ENCODE peak calls at places on chromosome 7, in five cellular contexts. Z is A549, A is K562, M is SK-N-SH, C is GM12878. B is an unnamed sample.

GRCh38 chr7:130758429-130759056 is 24.5 kb upstream of the KLF14 start:
- DNase-seq in Z (peak; percentile 41), A (peak; percentile 63), C (no peak), M (peak; percentile 56), B (peak; percentile 69)

GRCh38 chr7:82141427-82141826 is 302.1 kb downstream of the CACNA2D1 start:
- DNase-seq in M (no peak), Z (no peak), A (no peak), C (no peak), B (peak; percentile 70)

GRCh38 chr7:42734568-42734967 is 177.3 kb downstream of the C7orf25 start:
- DNase-seq in Z (no peak), A (no peak), M (no peak), C (no peak), B (peak; percentile 1)

GRCh38 chr7:106765727-106766355 is 99.2 kb upstream of the PIK3CG start:
- DNase-seq in A (no peak), M (no peak), C (no peak), Z (no peak), B (peak; percentile 19)

GRCh38 chr7:20778063-20778721 is 8.5 kb downstream of the SP8 start:
- DNase-seq in A (no peak), C (no peak), Z (peak; percentile 36), M (peak; percentile 88), B (no peak)

GRCh38 chr7:144784943-144785342 is 50.9 kb downstream of the TPK1 start:
- DNase-seq in Z (no peak), C (no peak), M (no peak), A (no peak), B (no peak)

GRCh38 chr7:120733143-120733542 is 124.8 kb downstream of the TSPAN12 start:
- DNase-seq in A (no peak), M (no peak), C (no peak), Z (peak; percentile 5), B (peak; percentile 96)

GRCh38 chr7:131231381-131232220 is 96.1 kb upstream of the MKLN1 start:
- DNase-seq in M (no peak), A (no peak), Z (no peak), C (peak; percentile 82), B (peak; percentile 79)

GRCh38 chr7:76506081-76506440 is 4.3 kb upstream of the UPK3B start:
- DNase-seq in C (no peak), Z (no peak), M (no peak), A (peak; percentile 4), B (no peak)

GRCh38 chr7:65798111-65799075 is 74.5 kb upstream of the VKORC1L1 start:
- DNase-seq in M (no peak), C (peak; percentile 67), Z (no peak), A (no peak), B (peak; percentile 85)

GRCh38 chr7:157637216-157637954 is 300.6 kb downstream of the DNAJB6 start:
- DNase-seq in C (no peak), A (no peak), M (no peak), Z (no peak), B (no peak)

GRCh38 chr7:30247546-30248386 is 36.6 kb upstream of the ZNRF2 start:
- DNase-seq in M (no peak), A (no peak), Z (no peak), C (no peak), B (no peak)

GRCh38 chr7:123537026-123537642 is 2.7 kb upstream of the IQUB start:
- DNase-seq in M (no peak), C (no peak), A (no peak), Z (no peak), B (peak; percentile 22)

GRCh38 chr7:131154380-131154779 is 173.3 kb upstream of the MKLN1 start:
- DNase-seq in C (no peak), A (no peak), M (no peak), Z (no peak), B (no peak)

GRCh38 chr7:1752771-1753562 is 82.9 kb downstream of the ELFN1 start:
- DNase-seq in Z (no peak), M (no peak), A (no peak), C (no peak), B (no peak)

GRCh38 chr7:1368682-1369571 is 90.3 kb downstream of the MICALL2 start:
- DNase-seq in M (peak; percentile 98), Z (peak; percentile 83), C (no peak), A (peak; percentile 100), B (no peak)

GRCh38 chr7:82810558-82811259 is 352.0 kb downstream of the PCLO start:
- DNase-seq in Z (peak; percentile 34), M (peak; percentile 67), A (no peak), C (no peak), B (peak; percentile 83)

GRCh38 chr7:100629117-100629711 is 12.1 kb downstream of the TFR2 start:
- DNase-seq in C (no peak), Z (peak; percentile 75), A (peak; percentile 59), M (peak; percentile 86), B (no peak)

GRCh38 chr7:134920026-134920758 is 66.1 kb upstream of the AGBL3 start:
- DNase-seq in A (no peak), Z (peak; percentile 38), M (no peak), C (no peak), B (peak; percentile 97)

GRCh38 chr7:34675749-34676374 is 17.8 kb downstream of the NPSR1 start:
- DNase-seq in M (peak; percentile 37), Z (peak; percentile 48), A (peak; percentile 31), C (peak; percentile 9), B (no peak)

GRCh38 chr7:17447728-17448478 is 149.5 kb downstream of the AHR start:
- DNase-seq in Z (no peak), M (no peak), C (no peak), A (no peak), B (peak; percentile 24)
- TF ChIP-seq RCOR1 in Z (no peak), M (no peak), C (no peak), A (no peak), B (no peak)

GRCh38 chr7:156356551-156356950 is 284.0 kb upstream of the RNF32 start:
- DNase-seq in C (no peak), Z (no peak), M (no peak), A (no peak), B (no peak)
- TF ChIP-seq RCOR1 in C (no peak), Z (no peak), M (no peak), A (no peak), B (no peak)

GRCh38 chr7:57202274-57202673 is 70.0 kb upstream of the ZNF479 start:
- DNase-seq in M (no peak), A (no peak), C (no peak), Z (no peak), B (no peak)

GRCh38 chr7:57201895-57202210 is 69.6 kb upstream of the ZNF479 start:
- DNase-seq in C (no peak), Z (no peak), M (no peak), A (no peak), B (no peak)

GRCh38 chr7:57203161-57203791 is 71.0 kb upstream of the ZNF479 start:
- DNase-seq in A (peak; percentile 10), C (no peak), Z (no peak), M (peak; percentile 33), B (no peak)

GRCh38 chr7:57199252-57199651 is 67.0 kb upstream of the ZNF479 start:
- DNase-seq in C (no peak), A (no peak), M (no peak), Z (no peak), B (no peak)

GRCh38 chr7:57201021-57201894 is 69.0 kb upstream of the ZNF479 start:
- DNase-seq in C (no peak), A (no peak), M (no peak), Z (no peak), B (no peak)
- TF ChIP-seq RCOR1 in C (no peak), A (no peak), M (no peak), Z (no peak), B (no peak)

DNA sequence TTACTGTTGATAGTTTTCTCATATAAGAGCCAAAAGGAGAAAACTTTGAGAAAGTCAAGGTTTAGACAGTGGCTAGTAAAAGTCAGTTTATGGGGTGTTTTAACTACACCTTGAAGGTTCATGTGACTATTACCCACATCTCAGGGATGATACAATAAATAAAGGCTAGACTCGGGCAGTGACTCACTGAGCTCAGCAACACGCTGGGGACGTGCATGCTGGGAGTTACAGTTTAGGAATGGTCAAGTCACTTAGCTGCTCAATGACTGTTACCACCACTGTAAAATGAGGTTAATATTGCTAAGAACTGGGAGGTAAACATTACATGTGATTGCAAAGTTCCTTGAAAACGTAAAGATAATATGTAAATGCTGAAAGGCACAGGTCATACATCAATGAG is 1254.4 kb upstream of the PHF14 start:
- DNase-seq in M (no peak), Z (no peak), A (no peak), C (no peak), B (no peak)
- TF ChIP-seq RCOR1 in M (no peak), Z (no peak), A (no peak), C (no peak), B (no peak)